ENCODE peak calls at places on chromosomes 16 and 17, in eight cellular contexts. J is stomach, W is GM12892, C is HCT116, G is endothelial cell of umbilical vein, N is prostate gland, Z is breast epithelium, X is sigmoid colon. O is an unnamed sample.

GRCh38 chr17:19728114-19728495 is 11.7 kb upstream of the SLC47A2 start:
- DNase-seq in C (no peak), W (no peak), Z (peak), N (peak), G (peak), J (peak), X (peak), O (peak)

GRCh38 chr16:727291-727977 is 528 bp downstream of the HAGHL start:
- DNase-seq in X (no peak), C (no peak), Z (no peak), N (no peak), W (no peak), J (no peak), G (no peak), O (peak)

GRCh38 chr17:65039349-65039988 is 17.1 kb downstream of the GNA13 start:
- DNase-seq in X (no peak), N (no peak), C (no peak), Z (no peak), G (no peak), W (no peak), J (no peak), O (no peak)

GRCh38 chr17:76630151-76630550 is 13.4 kb downstream of the ST6GALNAC1 start:
- DNase-seq in C (no peak), G (no peak), W (no peak), N (no peak), J (no peak), X (no peak), Z (no peak), O (no peak)

GRCh38 chr16:50863673-50864144 is 121.8 kb downstream of the CYLD start:
- DNase-seq in X (no peak), G (no peak), W (no peak), N (no peak), Z (no peak), J (no peak), C (no peak), O (no peak)

GRCh38 chr17:77449908-77450741 is 309.4 kb downstream of the SEC14L1 start:
- DNase-seq in J (peak), G (no peak), X (peak), N (peak), W (no peak), Z (no peak), C (no peak), O (peak)

GRCh38 chr17:80773243-80773991 is 218.2 kb upstream of the CHMP6 start:
- DNase-seq in C (no peak), G (no peak), Z (no peak), J (no peak), W (no peak), N (peak), X (peak), O (peak)

GRCh38 chr17:721540-721937 is 6.9 kb upstream of the VPS53 start:
- DNase-seq in W (no peak), J (no peak), Z (no peak), C (no peak), N (peak), G (no peak), X (no peak), O (no peak)

GRCh38 chr17:9959377-9959981 is 54.4 kb upstream of the RCVRN start:
- DNase-seq in W (peak), X (no peak), N (peak), J (no peak), G (no peak), C (peak), Z (no peak), O (peak)

GRCh38 chr16:56424791-56425438 is 430 bp downstream of the AMFR start:
- DNase-seq in W (peak), G (peak), J (no peak), Z (no peak), X (peak), C (no peak), N (peak), O (peak)

GRCh38 chr17:8859029-8859803 is 8.3 kb downstream of the PIK3R6 start:
- DNase-seq in C (no peak), G (no peak), Z (no peak), W (no peak), N (no peak), X (no peak), J (no peak), O (no peak)

GRCh38 chr16:265711-266110 is 10.0 kb downstream of the RGS11 start:
- DNase-seq in N (no peak), G (no peak), J (peak), C (no peak), X (no peak), W (no peak), Z (no peak), O (no peak)

GRCh38 chr16:31099860-31100638 is 5.5 kb upstream of the VKORC1 start:
- DNase-seq in C (no peak), Z (no peak), J (no peak), W (no peak), N (no peak), X (no peak), G (peak), O (no peak)

GRCh38 chr16:89319628-89319882 is 102.1 kb downstream of the ZNF778 start:
- DNase-seq in Z (no peak), N (no peak), W (no peak), X (no peak), C (no peak), G (no peak), J (no peak), O (no peak)

GRCh38 chr16:89320717-89321501 is 103.4 kb downstream of the ZNF778 start:
- DNase-seq in X (no peak), C (no peak), G (no peak), J (peak), N (no peak), W (no peak), Z (no peak), O (peak)

GRCh38 chr16:89318430-89318758 is 100.9 kb downstream of the ZNF778 start:
- DNase-seq in N (no peak), W (no peak), X (no peak), G (no peak), Z (no peak), J (no peak), C (no peak), O (no peak)

GRCh38 chr16:89318871-89319627 is 101.5 kb downstream of the ZNF778 start:
- DNase-seq in N (no peak), X (no peak), W (no peak), C (no peak), Z (no peak), G (no peak), J (no peak), O (no peak)

GRCh38 chr16:89319883-89320716 is 102.6 kb downstream of the ZNF778 start:
- DNase-seq in X (peak), N (no peak), G (peak), C (no peak), W (peak), Z (peak), J (peak), O (peak)
- TF ChIP-seq POLR2AphosphoS5 in X (no peak), N (no peak), G (peak), C (no peak), W (peak), Z (no peak), J (no peak), O (peak)

GRCh38 chr17:29165261-29165660 is 14.9 kb downstream of the MYO18A start:
- DNase-seq in J (no peak), G (no peak), N (no peak), C (no peak), X (no peak), Z (no peak), W (no peak), O (no peak)
- TF ChIP-seq POLR2AphosphoS5 in J (no peak), G (no peak), N (no peak), C (no peak), X (no peak), Z (no peak), W (no peak), O (no peak)

DNA sequence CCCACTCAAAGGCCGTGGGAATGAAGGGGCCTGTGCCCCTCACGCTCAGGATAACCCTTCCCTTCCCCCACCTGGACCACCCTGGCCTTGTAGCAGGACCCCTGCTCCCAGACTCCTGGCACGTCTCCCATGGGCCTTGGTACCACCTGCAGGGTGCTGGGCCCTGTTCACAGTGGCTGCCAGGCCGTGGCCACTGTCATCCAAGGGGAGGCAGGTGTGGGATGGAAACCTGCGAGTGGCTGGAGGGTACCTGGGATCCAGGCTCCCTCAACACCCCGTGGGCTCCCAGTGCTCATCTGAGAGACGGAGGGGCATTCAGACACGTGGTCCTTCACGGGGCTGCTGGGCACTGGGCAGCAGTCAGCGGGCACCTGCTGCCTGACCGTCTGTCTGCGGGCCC is 75.6 kb upstream of the CIBAR2 start:
- DNase-seq in Z (no peak), N (no peak), X (no peak), W (no peak), J (no peak), C (no peak), G (no peak), O (no peak)
- TF ChIP-seq POLR2AphosphoS5 in Z (no peak), N (no peak), X (no peak), W (no peak), J (no peak), C (no peak), G (no peak), O (no peak)

GRCh38 chr17:38906429-38907172 is 18.8 kb upstream of the LASP1NB start:
- DNase-seq in C (no peak), Z (no peak), W (no peak), N (no peak), G (no peak), X (no peak), J (no peak), O (no peak)

GRCh38 chr17:38911081-38911730 is 14.2 kb upstream of the LASP1NB start:
- DNase-seq in W (no peak), Z (no peak), J (no peak), X (peak), C (no peak), G (no peak), N (no peak), O (no peak)

GRCh38 chr17:38907930-38908675 is 17.3 kb upstream of the LASP1NB start:
- DNase-seq in W (no peak), X (no peak), Z (no peak), G (no peak), N (no peak), C (no peak), J (no peak), O (no peak)

GRCh38 chr17:38910325-38910724 is 15.1 kb upstream of the LASP1NB start:
- DNase-seq in W (no peak), C (no peak), X (peak), N (no peak), J (no peak), G (no peak), Z (no peak), O (no peak)

DNA sequence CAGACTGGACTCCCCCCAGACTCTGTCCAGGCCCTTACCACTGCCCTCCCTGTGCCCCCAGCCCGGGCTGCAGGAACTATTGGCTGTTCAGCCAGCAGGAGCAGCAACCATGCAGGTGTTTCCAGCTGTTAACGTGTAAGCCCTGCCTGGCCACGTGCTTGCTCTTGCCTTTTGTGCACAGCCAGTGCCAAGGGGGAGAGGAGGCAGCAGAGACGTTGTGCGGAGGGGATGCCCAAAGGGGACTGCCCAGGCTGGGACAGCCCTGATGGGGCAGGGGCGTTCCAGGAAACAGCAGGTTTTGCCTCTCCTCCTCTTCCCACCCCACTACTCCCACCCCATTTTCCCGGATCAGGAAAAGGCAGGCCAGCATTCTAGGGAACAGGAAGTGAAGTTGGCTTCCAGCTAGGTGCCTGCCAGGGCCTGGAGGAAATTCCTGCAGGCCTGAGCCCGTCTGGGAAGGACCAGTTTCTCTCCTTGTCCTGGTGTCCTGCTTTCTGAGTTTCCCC is 16.7 kb upstream of the LASP1NB start:
- DNase-seq in C (no peak), G (peak), J (no peak), N (peak), X (peak), W (no peak), Z (no peak), O (no peak)
- TF ChIP-seq POLR2AphosphoS5 in C (no peak), G (no peak), J (no peak), N (peak), X (peak), W (no peak), Z (no peak), O (no peak)

GRCh38 chr17:40501499-40501911 is at the start of gene TNS4:
- DNase-seq in G (no peak), X (peak), Z (peak), N (peak), J (peak), C (peak), W (no peak), O (peak)

GRCh38 chr17:40500709-40501108 is 714 bp downstream of the TNS4 start:
- DNase-seq in C (no peak), Z (no peak), X (peak), N (no peak), J (no peak), W (no peak), G (no peak), O (no peak)

GRCh38 chr17:40498281-40499084 is 2.9 kb downstream of the TNS4 start:
- DNase-seq in W (no peak), X (no peak), G (no peak), Z (no peak), N (no peak), C (no peak), J (no peak), O (no peak)

GRCh38 chr17:40500190-40500589 is 1.2 kb downstream of the TNS4 start:
- DNase-seq in W (no peak), G (no peak), X (no peak), Z (peak), C (no peak), J (no peak), N (no peak), O (no peak)

GRCh38 chr17:40499551-40500189 is 1.8 kb downstream of the TNS4 start:
- DNase-seq in J (peak), X (peak), W (no peak), C (no peak), N (peak), Z (peak), G (peak), O (peak)
- TF ChIP-seq POLR2AphosphoS5 in J (peak), X (peak), W (no peak), C (no peak), N (peak), Z (peak), G (no peak), O (peak)

DNA sequence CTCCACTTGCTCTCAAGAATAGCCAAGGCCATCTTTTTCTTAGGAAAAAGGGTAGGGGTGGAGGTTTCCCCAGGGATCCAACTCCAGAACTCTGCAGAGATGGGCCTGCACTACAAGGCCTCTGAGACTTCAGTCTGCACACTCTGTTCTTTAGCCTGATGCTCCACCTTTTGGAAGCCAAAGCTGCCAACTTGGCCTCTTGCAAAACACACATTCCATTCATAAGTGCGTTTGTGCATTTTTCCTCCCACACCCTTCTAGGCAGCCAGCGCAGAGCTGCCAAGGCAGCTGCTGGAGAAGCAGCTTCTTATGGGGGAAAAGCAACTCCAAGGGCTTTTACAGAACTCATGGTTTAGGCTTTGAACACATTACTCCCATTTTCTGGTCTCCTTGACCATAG is 45.3 kb downstream of the REXO5 start:
- DNase-seq in Z (peak), C (peak), N (peak), G (peak), J (peak), W (no peak), X (peak), O (peak)
- TF ChIP-seq POLR2AphosphoS5 in Z (peak), C (no peak), N (peak), G (no peak), J (peak), W (no peak), X (peak), O (peak)

DNA sequence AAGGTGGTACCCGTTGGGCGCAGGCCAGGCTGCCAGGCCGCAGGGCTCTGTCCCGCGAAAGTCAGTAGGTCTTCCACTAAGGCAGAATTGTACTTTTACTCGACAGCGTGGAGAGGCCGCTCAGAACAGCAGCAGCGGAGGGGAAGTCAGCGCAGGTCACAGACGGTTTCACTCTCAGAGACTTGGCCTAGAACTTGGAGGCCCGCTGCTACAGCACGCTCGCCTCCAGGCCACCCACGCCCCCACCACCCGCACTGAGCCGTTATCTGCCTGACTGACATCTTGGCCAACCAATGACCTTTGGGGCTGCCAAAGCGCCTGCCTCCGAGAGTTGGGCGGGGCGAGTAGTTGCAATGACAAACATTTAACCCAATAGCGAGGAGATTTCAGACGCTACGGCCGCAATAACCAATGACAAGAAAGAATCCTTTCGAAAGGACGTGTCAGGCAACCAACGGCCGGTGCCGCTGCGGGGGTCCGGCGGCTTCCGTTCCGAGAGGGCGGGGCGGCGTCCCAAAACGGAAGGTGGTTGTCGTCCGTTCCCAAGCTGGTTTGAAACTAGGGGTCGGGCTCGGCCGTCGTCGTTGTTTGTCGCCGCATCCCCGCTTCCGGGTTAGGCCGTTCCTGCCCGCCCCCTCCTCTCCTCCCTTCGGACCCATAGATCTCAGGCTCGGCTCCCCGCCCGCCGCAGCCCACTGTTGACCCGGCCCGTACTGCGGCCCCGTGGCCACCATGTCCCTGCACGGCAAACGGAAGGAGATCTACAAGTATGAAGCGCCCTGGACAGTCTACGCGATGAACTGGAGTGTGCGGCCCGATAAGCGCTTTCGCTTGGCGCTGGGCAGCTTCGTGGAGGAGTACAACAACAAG is at the start of gene DCAF7:
- DNase-seq in G (peak), X (peak), N (peak), C (peak), Z (peak), J (peak), W (peak), O (peak)
- TF ChIP-seq POLR2AphosphoS5 in G (peak), X (peak), N (peak), C (peak), Z (peak), J (peak), W (peak), O (peak)

DNA sequence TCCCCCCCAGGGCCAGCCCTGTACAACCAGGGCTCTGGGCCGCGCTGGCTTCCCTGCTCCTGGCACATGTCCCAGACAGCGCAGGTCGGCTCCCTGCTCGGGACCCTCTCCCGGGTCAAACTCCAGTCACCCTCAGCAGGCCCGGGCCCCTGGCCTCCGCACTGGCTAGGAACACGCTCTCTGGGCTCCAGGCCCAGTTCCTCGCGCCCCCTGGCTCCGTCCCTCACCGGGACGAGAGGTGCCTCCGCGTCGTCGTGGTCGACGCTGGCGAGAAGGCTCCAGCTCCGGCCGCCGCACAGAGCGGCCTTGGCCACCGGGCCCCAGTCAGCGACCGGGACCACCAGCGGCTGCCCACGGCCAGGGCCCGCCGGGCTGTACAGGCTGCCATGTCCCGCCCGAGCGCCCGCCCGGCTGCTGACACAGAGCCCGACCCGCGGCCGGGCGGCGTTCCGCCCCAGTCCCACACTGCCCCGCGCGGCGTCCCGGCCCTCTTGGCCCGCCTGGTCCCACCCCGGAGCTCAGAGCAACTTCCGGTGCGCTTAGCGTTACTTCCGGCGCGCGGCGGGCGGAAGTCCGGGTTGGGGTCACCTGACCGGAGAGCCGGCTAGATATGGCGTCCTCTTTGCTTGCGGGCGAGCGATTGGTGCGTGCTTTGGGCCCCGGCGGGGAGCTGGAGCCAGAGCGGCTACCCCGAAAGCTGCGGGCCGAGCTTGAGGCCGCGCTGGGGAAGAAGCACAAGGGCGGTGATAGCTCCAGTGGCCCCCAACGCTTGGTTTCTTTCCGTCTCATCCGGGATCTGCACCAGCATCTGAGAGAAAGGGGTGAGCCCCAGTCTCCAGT is at the start of gene POLDIP2:
- DNase-seq in G (peak), Z (peak), W (peak), X (peak), N (peak), C (peak), J (peak), O (peak)
- TF ChIP-seq POLR2AphosphoS5 in G (peak), Z (peak), W (peak), X (peak), N (peak), C (peak), J (peak), O (peak)

DNA sequence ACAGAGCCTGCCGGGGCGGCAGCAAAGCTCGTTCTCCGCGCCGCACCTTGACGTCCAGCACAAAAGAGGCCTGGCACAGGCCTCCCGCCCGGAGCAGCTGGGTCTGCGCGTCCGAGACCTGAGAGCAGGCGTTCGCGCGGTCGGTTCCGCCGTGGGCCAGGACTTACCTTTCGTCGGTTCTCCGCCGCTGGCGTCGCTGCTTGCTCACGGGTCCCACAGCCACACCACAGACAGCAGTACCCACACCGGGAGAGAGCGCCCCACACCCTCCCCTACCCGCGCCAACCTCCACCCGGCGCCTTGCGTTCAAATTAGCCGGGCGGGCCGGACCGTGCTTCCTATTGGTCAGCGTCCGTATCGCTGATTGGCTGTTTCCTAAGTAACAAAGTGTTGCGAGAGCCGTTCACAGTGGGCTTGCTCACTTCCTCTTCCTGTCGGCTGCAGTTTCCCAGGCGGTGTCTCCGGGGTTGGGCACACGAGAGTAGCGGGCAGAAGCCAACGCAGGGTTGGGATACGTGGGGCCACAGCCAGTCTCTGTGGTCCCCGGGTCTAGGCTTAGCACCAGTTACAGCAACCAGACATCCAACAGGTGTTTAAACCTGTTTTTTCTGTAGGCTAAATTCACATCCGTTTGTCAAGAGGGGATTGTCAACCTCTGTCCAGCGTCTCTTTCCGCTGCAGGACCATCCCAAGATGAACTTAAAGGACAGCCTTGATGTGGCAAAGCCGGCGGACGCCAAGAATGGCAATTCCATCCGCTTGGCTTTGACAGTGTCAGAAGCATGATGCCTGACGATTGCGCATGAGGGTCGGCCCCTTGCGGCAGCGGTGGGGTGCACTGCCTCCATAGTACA is at the start of gene KIF18B:
- DNase-seq in J (peak), C (peak), W (peak), X (peak), G (peak), N (peak), Z (peak), O (peak)
- TF ChIP-seq POLR2AphosphoS5 in J (peak), C (peak), W (peak), X (peak), G (peak), N (peak), Z (no peak), O (peak)